ENCODE peak calls at places on chromosome 1, in ten cellular contexts. Q, W, J, O, P, I, Z, D, R and U are unnamed samples.

GRCh38 chr1:179061360-179062282 is 20.2 kb upstream of the TOR3A start:
- DNase-seq in O (no peak), Z (no peak), I (no peak), R (no peak), J (no peak), P (peak; percentile 70), D (no peak), W (no peak), Q (no peak), U (no peak)

GRCh38 chr1:21906173-21907078 is 30.7 kb downstream of the HSPG2 start:
- DNase-seq in D (no peak), Z (peak; percentile 90), Q (peak; percentile 90), O (peak; percentile 91), P (peak; percentile 79), I (no peak), W (no peak), J (no peak), R (peak; percentile 76), U (peak; percentile 94)

GRCh38 chr1:25834894-25835293 is 15.1 kb downstream of the MTFR1L start:
- DNase-seq in I (no peak), O (no peak), Q (no peak), W (no peak), D (no peak), R (no peak), P (no peak), J (no peak), Z (peak; percentile 35), U (no peak)

GRCh38 chr1:93967276-93967675 is 58.0 kb upstream of the GCLM start:
- DNase-seq in J (no peak), Z (peak; percentile 12), O (no peak), R (no peak), D (no peak), P (peak; percentile 43), Q (no peak), I (no peak), W (no peak), U (no peak)

GRCh38 chr1:227952374-227953021 is 4.8 kb upstream of the WNT9A start:
- DNase-seq in Z (no peak), I (no peak), P (no peak), Q (no peak), R (no peak), J (no peak), O (peak; percentile 24), W (peak; percentile 5), D (peak; percentile 16), U (no peak)

GRCh38 chr1:34266127-34266951 is 89.6 kb downstream of the C1orf94 start:
- DNase-seq in P (no peak), Q (no peak), Z (no peak), W (no peak), D (no peak), R (no peak), O (no peak), I (no peak), J (peak; percentile 47), U (no peak)

GRCh38 chr1:214331827-214332423 is 51.0 kb downstream of the SMYD2 start:
- DNase-seq in J (peak; percentile 73), O (peak; percentile 23), P (no peak), W (peak; percentile 52), Q (no peak), R (no peak), I (peak; percentile 37), D (no peak), Z (peak; percentile 56), U (no peak)

GRCh38 chr1:89261926-89262540 is 10.6 kb downstream of the GBP5 start:
- DNase-seq in P (no peak), I (no peak), J (peak; percentile 20), R (no peak), Q (no peak), O (peak; percentile 29), Z (peak; percentile 40), D (no peak), W (no peak), U (no peak)

GRCh38 chr1:198542632-198543031 is 2.2 kb upstream of the ATP6V1G3 start:
- DNase-seq in D (no peak), Q (no peak), P (no peak), O (no peak), Z (no peak), W (no peak), R (no peak), J (no peak), I (no peak), U (no peak)

GRCh38 chr1:179083031-179083345 is 1.1 kb downstream of the TOR3A start:
- DNase-seq in J (no peak), Q (no peak), Z (peak; percentile 29), W (no peak), P (no peak), R (no peak), O (no peak), D (no peak), I (no peak), U (no peak)

GRCh38 chr1:40409467-40409866 is 35.9 kb downstream of the SMAP2 start:
- DNase-seq in R (no peak), P (no peak), O (no peak), Q (no peak), Z (no peak), I (no peak), W (no peak), J (no peak), D (no peak), U (no peak)

GRCh38 chr1:219751870-219752269 is 139.0 kb upstream of the ZC3H11B start:
- DNase-seq in I (no peak), D (no peak), P (no peak), O (no peak), R (no peak), J (no peak), W (no peak), Q (peak; percentile 31), Z (no peak), U (no peak)

DNA sequence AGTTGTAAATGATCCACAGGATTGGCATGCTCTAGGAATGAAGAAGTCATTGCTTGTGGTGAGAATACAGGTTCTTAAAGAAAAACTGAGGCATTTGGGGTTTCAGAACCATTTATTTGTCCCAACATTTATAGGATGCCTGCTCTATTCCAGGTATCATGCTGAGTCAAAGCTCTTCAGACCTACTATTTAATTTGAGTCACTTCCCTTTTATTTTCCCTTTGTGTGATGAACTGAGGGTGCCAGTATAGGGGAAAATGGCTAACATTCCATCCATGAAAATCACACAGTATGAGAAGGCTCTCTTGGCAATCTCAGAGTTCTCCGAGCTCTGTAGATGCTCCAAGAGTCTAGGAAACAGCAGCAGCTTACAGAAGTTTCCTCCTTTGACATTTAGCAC is 110.4 kb downstream of the RNF220 start:
- DNase-seq in I (no peak), P (no peak), Q (no peak), J (no peak), W (no peak), R (no peak), Z (no peak), D (no peak), O (no peak), U (no peak)
- H3K27ac ChIP-seq in I (no peak overlapping the region), P (no peak overlapping the region), Q (no peak overlapping the region), J (no peak overlapping the region), W (no peak overlapping the region), R (no peak overlapping the region), Z (no peak overlapping the region), D (no peak overlapping the region), O (no peak overlapping the region), U (no peak overlapping the region)

DNA sequence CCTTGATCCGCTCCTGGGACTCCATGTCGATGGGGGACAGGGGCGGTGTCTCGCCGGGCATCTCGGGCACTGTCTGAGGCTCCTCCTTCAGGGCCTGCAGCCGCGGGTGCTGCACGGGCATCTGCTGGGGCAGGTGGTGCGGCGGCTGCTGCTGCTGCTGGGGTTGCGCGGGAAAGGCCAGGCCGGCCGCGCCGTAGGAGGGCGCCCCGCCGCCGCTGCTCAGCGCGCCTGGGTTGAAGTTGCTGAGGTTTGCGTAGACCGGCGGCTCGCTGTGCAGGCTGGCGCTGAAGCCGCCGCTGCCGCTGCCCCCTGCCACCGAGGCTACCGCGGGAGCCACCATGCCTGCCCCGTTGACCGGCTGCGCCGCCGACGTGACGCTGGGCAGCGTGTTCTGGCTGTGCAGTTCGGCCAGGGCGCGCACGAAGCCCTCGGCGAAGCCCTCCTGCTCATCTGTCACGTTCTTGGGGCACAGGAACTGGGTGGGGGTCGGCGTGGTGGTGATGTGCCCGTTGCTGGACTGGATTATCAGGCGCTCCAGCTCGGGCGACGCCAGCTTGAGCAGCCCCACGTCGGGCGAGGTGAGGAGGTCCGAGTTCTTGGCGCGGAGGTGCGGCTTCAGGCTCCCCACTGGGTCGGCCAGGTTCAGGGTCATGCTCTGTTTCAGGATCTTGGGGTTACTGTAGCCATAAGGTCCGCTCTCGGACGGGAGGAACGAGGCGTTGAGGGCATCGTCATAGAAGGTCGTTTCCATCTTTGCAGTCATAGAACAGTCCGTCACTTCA is 1.3 kb downstream of the JUN start:
- DNase-seq in Z (peak; percentile 68), W (peak; percentile 65), R (peak; percentile 23), Q (peak; percentile 56), I (peak; percentile 59), P (peak; percentile 55), O (peak; percentile 64), J (peak; percentile 75), D (peak; percentile 66), U (peak; percentile 89)
- TF ChIP-seq CTCF in Z (peak; percentile 26), W (no peak), R (peak; percentile 7), Q (no peak), I (peak; percentile 37), P (no peak), O (peak; percentile 4), J (no peak), D (no peak), U (no peak)

GRCh38 chr1:206457408-206457807 is 12.9 kb upstream of the IKBKE start:
- DNase-seq in O (peak; percentile 41), Q (peak; percentile 33), D (no peak), P (no peak), Z (no peak), W (no peak), R (no peak), J (no peak), I (no peak), U (no peak)
- H3K27ac ChIP-seq in O (no peak overlapping the region), Q (no peak overlapping the region), D (no peak overlapping the region), P (peak overlapping the region; percentile 10), Z (no peak overlapping the region), W (no peak overlapping the region), R (peak overlapping the region; percentile 71), J (no peak overlapping the region), I (no peak overlapping the region), U (no peak overlapping the region)

GRCh38 chr1:1185101-1185765 is 11.6 kb downstream of the TTLL10 start:
- DNase-seq in Q (peak; percentile 25), Z (no peak), J (peak; percentile 18), I (no peak), O (peak; percentile 13), W (no peak), R (no peak), P (no peak), D (no peak), U (peak; percentile 73)

GRCh38 chr1:1183221-1183747 is 9.6 kb downstream of the TTLL10 start:
- DNase-seq in W (no peak), R (no peak), J (peak; percentile 13), I (no peak), P (no peak), Z (no peak), O (peak; percentile 10), D (no peak), Q (peak; percentile 20), U (peak; percentile 68)

GRCh38 chr1:1181938-1182410 is 8.3 kb downstream of the TTLL10 start:
- DNase-seq in I (no peak), D (no peak), R (no peak), J (peak; percentile 1), P (no peak), O (peak; percentile 10), W (no peak), Z (no peak), Q (peak; percentile 18), U (peak; percentile 67)

GRCh38 chr1:1182491-1183220 is 9.0 kb downstream of the TTLL10 start:
- DNase-seq in R (no peak), W (no peak), I (no peak), Z (no peak), O (peak; percentile 17), Q (peak; percentile 32), J (peak; percentile 1), P (no peak), D (no peak), U (peak; percentile 66)

GRCh38 chr1:1183833-1184775 is 10.4 kb downstream of the TTLL10 start:
- DNase-seq in D (no peak), Q (peak; percentile 19), W (no peak), J (no peak), R (no peak), I (no peak), O (peak; percentile 12), P (no peak), Z (no peak), U (peak; percentile 61)
- TF ChIP-seq CTCF in D (no peak), Q (no peak), W (no peak), J (no peak), R (no peak), I (no peak), O (no peak), P (no peak), Z (no peak), U (no peak)